ENCODE peak calls at places on chromosomes 2 and 18, in seven cellular contexts. T is astrocyte; S is LoVo; P is epithelial cell of prostate; I is EH; F is upper lobe of right lung; D is stimulated activated CD4-positive, alpha-beta T cell treated with anti-CD3 and anti-CD28 coated beads, Interleukin-4, amount 100 ng/mL, for 1 hour. Z is an unnamed sample.

GRCh38 chr2:45637440-45637839 is 14.0 kb upstream of the PRKCE start:
- DNase-seq in T (peak), S (no peak), P (peak), I (peak), F (no peak), D (no peak), Z (peak)

GRCh38 chr2:37856101-37856751 is 68.9 kb upstream of the RMDN2 start:
- DNase-seq in T (no peak), S (no peak), P (no peak), I (no peak), F (no peak), D (no peak), Z (no peak)

GRCh38 chr2:119644186-119644585 is 34.8 kb upstream of the TMEM177 start:
- DNase-seq in T (peak), S (no peak), P (no peak), I (peak), F (no peak), D (no peak), Z (peak)

GRCh38 chr18:22731398-22731797 is 201.7 kb upstream of the RBBP8 start:
- DNase-seq in T (no peak), S (no peak), P (no peak), I (no peak), F (no peak), D (no peak), Z (no peak)

GRCh38 chr2:68287580-68288441 is 31.9 kb downstream of the CNRIP1 start:
- DNase-seq in T (peak), S (no peak), P (no peak), I (no peak), F (no peak), D (no peak), Z (peak)

GRCh38 chr18:67400502-67401117 is 115.9 kb downstream of the DSEL start:
- DNase-seq in T (peak), S (no peak), P (no peak), I (peak), F (no peak), D (no peak), Z (peak)

GRCh38 chr2:25032901-25033300 is 9.0 kb upstream of the EFR3B start:
- DNase-seq in T (no peak), S (no peak), P (no peak), I (peak), F (no peak), D (no peak), Z (no peak)

GRCh38 chr2:27185331-27186026 is 26.4 kb upstream of the ATRAID start:
- DNase-seq in T (peak), S (no peak), P (no peak), I (peak), F (no peak), D (no peak), Z (peak)

GRCh38 chr18:44943201-44943881 is 262.7 kb downstream of the SETBP1 start:
- DNase-seq in T (peak), S (no peak), P (no peak), I (peak), F (no peak), D (no peak), Z (peak)

GRCh38 chr2:196224767-196225166 is 53.4 kb upstream of the STK17B start:
- DNase-seq in T (no peak), S (no peak), P (no peak), I (peak), F (no peak), D (no peak), Z (no peak)